ENCODE peak calls at places on chromosomes 6 and 20, in ten cellular contexts. D is spleen, G is heart left ventricle, Q is GM12891, Z is H1, N is lower leg skin, K is H54, S is IMR-90, J is A549, F is thyroid gland. C is an unnamed sample.

GRCh38 chr20:57545927-57546662 is 14.8 kb upstream of the PCK1 start:
- DNase-seq in J (no peak), Q (no peak), N (no peak), K (no peak), Z (no peak), D (no peak), S (no peak), F (no peak), G (no peak), C (no peak)

GRCh38 chr20:62702886-62703852 is 5.5 kb upstream of the NTSR1 start:
- DNase-seq in Z (no peak), J (peak), S (peak), G (peak), N (peak), Q (no peak), D (no peak), F (no peak), K (peak), C (no peak)

GRCh38 chr6:13813621-13814175 is 659 bp downstream of the MCUR1 start:
- DNase-seq in K (peak), G (peak), N (peak), S (peak), D (no peak), Z (no peak), J (peak), Q (peak), F (peak), C (peak)

GRCh38 chr6:131250121-131250520 is 114.9 kb downstream of the AKAP7 start:
- DNase-seq in Q (no peak), D (peak), F (peak), K (peak), S (peak), G (peak), J (no peak), Z (peak), N (peak), C (no peak)

GRCh38 chr6:151286192-151286591 is 46.4 kb downstream of the AKAP12 start:
- DNase-seq in G (no peak), F (peak), S (peak), J (no peak), N (no peak), Q (no peak), Z (no peak), D (no peak), K (no peak), C (no peak)

GRCh38 chr6:3970097-3970496 is 108.8 kb downstream of the FAM217A start:
- DNase-seq in D (no peak), K (no peak), N (no peak), J (no peak), Z (no peak), Q (no peak), S (no peak), G (no peak), F (no peak), C (no peak)

GRCh38 chr6:24865161-24865560 is 66.4 kb upstream of the ARMH2 start:
- DNase-seq in G (no peak), S (no peak), Z (no peak), F (no peak), D (no peak), Q (no peak), J (no peak), K (no peak), N (no peak), C (no peak)

GRCh38 chr6:36296240-36296639 is 26.4 kb downstream of the PNPLA1 start:
- DNase-seq in K (no peak), G (no peak), S (peak), N (no peak), J (no peak), F (no peak), D (no peak), Q (no peak), Z (no peak), C (peak)

GRCh38 chr6:53282234-53282633 is 66.5 kb downstream of the ELOVL5 start:
- DNase-seq in N (no peak), Q (no peak), Z (no peak), K (no peak), S (no peak), J (no peak), F (no peak), D (no peak), G (no peak), C (no peak)

GRCh38 chr6:39402239-39402751 is 79.8 kb upstream of the KCNK16 start:
- DNase-seq in Z (no peak), D (no peak), F (no peak), N (no peak), K (peak), J (no peak), S (no peak), G (no peak), Q (no peak), C (no peak)

GRCh38 chr6:73024598-73024997 is 200.7 kb downstream of the KHDC1L start:
- DNase-seq in F (no peak), K (no peak), N (no peak), S (no peak), G (no peak), D (no peak), Z (no peak), J (no peak), Q (no peak), C (no peak)

GRCh38 chr20:49132995-49133451 is 55.1 kb downstream of the STAU1 start:
- DNase-seq in J (peak), F (peak), Q (no peak), D (no peak), K (peak), S (peak), N (peak), Z (no peak), G (no peak), C (peak)

GRCh38 chr6:143507358-143508145 is 4.0 kb downstream of the FUCA2 start:
- DNase-seq in N (no peak), G (no peak), D (no peak), S (peak), J (no peak), F (no peak), K (no peak), Z (no peak), Q (no peak), C (no peak)

GRCh38 chr20:18851556-18852098 is 38.0 kb downstream of the SCP2D1 start:
- DNase-seq in J (no peak), G (no peak), D (no peak), S (no peak), Z (no peak), Q (no peak), N (no peak), F (no peak), K (no peak), C (no peak)

GRCh38 chr6:105459884-105460283 is 57.0 kb upstream of the PREP start:
- DNase-seq in S (peak), Q (no peak), N (no peak), D (no peak), J (peak), F (no peak), Z (no peak), K (peak), G (no peak), C (no peak)

GRCh38 chr20:3119044-3119443 is 34.5 kb upstream of the AVP start:
- DNase-seq in Q (no peak), J (no peak), D (no peak), K (no peak), N (no peak), S (no peak), Z (no peak), F (peak), G (no peak), C (no peak)

GRCh38 chr6:125868252-125868651 is 77.5 kb downstream of the NCOA7 start:
- DNase-seq in S (no peak), K (no peak), Q (no peak), F (no peak), Z (no peak), D (no peak), N (no peak), G (no peak), J (no peak), C (no peak)

GRCh38 chr20:38304845-38305447 is 990 bp downstream of the BPI start:
- DNase-seq in J (peak), N (no peak), D (peak), F (no peak), K (peak), Z (peak), S (peak), Q (peak), G (no peak), C (peak)

GRCh38 chr6:42450314-42451145 is 1.2 kb downstream of the TRERF1 start:
- DNase-seq in Q (no peak), F (peak), Z (no peak), K (peak), N (no peak), S (peak), G (no peak), J (no peak), D (no peak), C (no peak)

GRCh38 chr6:24664049-24664987 is 2.4 kb downstream of the TDP2 start:
- DNase-seq in K (no peak), S (no peak), G (no peak), F (no peak), N (no peak), J (no peak), Z (no peak), D (no peak), Q (no peak), C (no peak)

GRCh38 chr6:139014945-139015344 is 13.6 kb upstream of the ABRACL start:
- DNase-seq in N (no peak), Z (no peak), S (no peak), D (no peak), K (no peak), J (no peak), Q (no peak), G (no peak), F (peak), C (no peak)

GRCh38 chr20:2825770-2826169 is 9.6 kb downstream of the TMEM239 start:
- DNase-seq in D (no peak), K (no peak), N (no peak), Q (no peak), J (no peak), F (no peak), G (no peak), S (no peak), Z (no peak), C (no peak)

GRCh38 chr6:72675396-72675795 is 53.5 kb downstream of the KCNQ5 start:
- DNase-seq in F (no peak), G (no peak), Z (no peak), D (no peak), S (no peak), K (no peak), N (no peak), Q (no peak), J (no peak), C (no peak)

GRCh38 chr20:58586565-58587093 is 64.5 kb upstream of the STX16 start:
- DNase-seq in G (no peak), Z (no peak), K (no peak), Q (no peak), D (no peak), N (no peak), F (no peak), S (no peak), J (no peak), C (no peak)

DNA sequence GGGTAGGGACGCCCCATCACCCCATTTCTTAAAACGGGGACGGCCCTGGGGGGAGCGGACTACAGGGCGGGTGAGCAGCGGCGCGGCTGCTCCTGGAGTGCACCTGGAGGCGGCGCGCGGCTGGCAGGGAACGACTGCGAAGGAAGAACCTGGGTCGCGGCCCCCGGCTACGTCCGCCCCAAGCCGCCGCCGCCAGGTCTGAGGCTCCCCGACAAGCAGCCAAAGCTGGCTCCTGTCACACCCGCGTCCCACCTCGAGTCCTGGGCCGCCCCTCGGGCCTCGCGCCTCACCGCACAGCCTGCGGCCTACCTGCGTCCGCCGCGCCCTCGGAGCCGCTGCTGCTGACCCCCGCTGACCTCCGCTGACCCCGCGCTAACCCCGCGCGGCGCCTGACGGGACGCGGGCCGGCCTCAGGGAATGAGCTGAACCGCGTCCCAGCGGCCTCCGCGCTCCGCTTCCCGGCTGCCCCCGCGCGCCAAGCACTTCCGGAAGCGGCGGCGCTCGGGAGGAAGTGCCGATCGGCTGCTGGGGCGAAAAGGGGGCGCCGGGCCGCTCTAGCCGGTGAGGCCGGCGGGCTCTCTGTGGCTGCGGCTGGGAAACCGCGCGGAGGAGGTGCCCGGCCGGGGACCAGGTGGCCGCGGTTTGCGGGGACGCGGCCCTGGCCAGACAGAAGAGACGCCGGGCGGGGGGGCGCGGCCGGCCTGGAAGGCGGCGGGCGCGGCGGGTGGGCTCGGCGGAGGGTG is at the start of the genes ARFRP1 and ZGPAT:
- DNase-seq in S (peak), K (peak), Q (peak), Z (peak), N (peak), D (peak), J (peak), G (peak), F (peak), C (peak)
- TF ChIP-seq POLR2A in S (peak), K (peak), Q (no peak), Z (no peak), N (no peak), D (no peak), J (peak), G (peak), F (peak), C (peak)

DNA sequence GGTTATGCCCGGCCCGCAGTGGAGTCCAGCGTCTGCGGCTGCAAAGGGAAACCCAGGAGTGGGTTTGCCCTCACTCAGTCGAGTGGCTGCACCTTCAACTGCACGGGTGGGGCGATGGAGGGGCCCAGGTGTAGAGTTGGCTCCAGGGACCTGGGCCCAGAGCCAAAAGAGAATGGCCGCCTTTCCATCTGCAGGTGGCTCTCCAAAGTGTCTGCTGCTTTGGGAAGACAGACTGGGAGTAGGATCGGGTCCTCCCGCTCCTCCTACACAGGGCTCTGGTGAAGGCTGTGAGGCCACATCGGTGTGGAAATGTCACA is 80.1 kb downstream of the PTPN1 start:
- DNase-seq in S (no peak), K (no peak), Q (no peak), Z (no peak), G (no peak), D (no peak), N (no peak), F (peak), J (no peak), C (no peak)
- TF ChIP-seq POLR2A in S (no peak), K (no peak), Q (no peak), Z (no peak), G (no peak), D (no peak), N (no peak), F (no peak), J (no peak), C (no peak)

GRCh38 chr6:7541175-7542064 is at the start of gene DSP:
- DNase-seq in G (peak), Z (peak), Q (peak), N (peak), D (peak), J (peak), S (no peak), K (no peak), F (peak), C (peak)
- TF ChIP-seq POLR2A in G (peak), Z (peak), Q (no peak), N (no peak), D (no peak), J (peak), S (peak), K (no peak), F (peak), C (no peak)

GRCh38 chr6:63582579-63583231 is 10.4 kb downstream of the LOC128125822 start:
- DNase-seq in K (no peak), D (no peak), J (no peak), N (no peak), G (no peak), F (no peak), Q (no peak), S (no peak), Z (no peak), C (no peak)
- TF ChIP-seq POLR2A in K (no peak), D (no peak), J (no peak), N (no peak), G (no peak), F (no peak), Q (peak), S (peak), Z (no peak), C (no peak)

C was measured in erythroblast.